ENCODE peak calls at places on chromosomes 11 and 22, in eight cellular contexts. S, X, V, N, Y, J, H and C are unnamed samples.

GRCh38 chr11:76810151-76810853 is 27.1 kb downstream of the TSKU start:
- DNase-seq in S (peak), X (no peak), V (peak), N (peak), Y (peak), J (peak), H (no peak), C (no peak)

GRCh38 chr11:117888140-117888561 is 11.7 kb upstream of the FXYD6 start:
- DNase-seq in S (peak), X (no peak), V (no peak), N (no peak), Y (no peak), J (no peak), H (no peak), C (no peak)

GRCh38 chr11:96109265-96110030 is 185.5 kb upstream of the MTMR2 start:
- DNase-seq in S (no peak), X (no peak), V (no peak), N (no peak), Y (no peak), J (no peak), H (no peak), C (no peak)

GRCh38 chr11:12762283-12762682 is 88.1 kb downstream of the TEAD1 start:
- DNase-seq in S (no peak), X (no peak), V (no peak), N (no peak), Y (no peak), J (peak), H (no peak), C (no peak)

GRCh38 chr11:67482275-67482735 is 521 bp upstream of the AIP start:
- DNase-seq in S (peak), X (no peak), V (no peak), N (no peak), Y (no peak), J (no peak), H (no peak), C (no peak)

GRCh38 chr22:47681766-47682165 is 919.3 kb downstream of the TBC1D22A start:
- DNase-seq in S (no peak), X (no peak), V (no peak), N (no peak), Y (no peak), J (no peak), H (no peak), C (no peak)

GRCh38 chr11:61918251-61919112 is 1.1 kb upstream of the RAB3IL1 start:
- DNase-seq in S (peak), X (no peak), V (no peak), N (no peak), Y (no peak), J (peak), H (no peak), C (no peak)

GRCh38 chr11:93532285-93532789 is 10.9 kb downstream of the SMCO4 start:
- DNase-seq in S (no peak), X (no peak), V (no peak), N (no peak), Y (no peak), J (peak), H (no peak), C (no peak)

GRCh38 chr22:35380537-35381423 is at the start of gene HMOX1:
- DNase-seq in S (peak), X (peak), V (no peak), N (peak), Y (peak), J (peak), H (peak), C (peak)

GRCh38 chr11:119066481-119066880 is 1.1 kb upstream of the VPS11 start:
- DNase-seq in S (no peak), X (no peak), V (no peak), N (no peak), Y (no peak), J (no peak), H (no peak), C (no peak)

GRCh38 chr11:124745835-124746620 is 6.0 kb downstream of the VSIG2 start:
- DNase-seq in S (no peak), X (no peak), V (no peak), N (no peak), Y (peak), J (no peak), H (no peak), C (no peak)

GRCh38 chr11:73866586-73866996 is 10.1 kb downstream of the COA4 start:
- DNase-seq in S (no peak), X (no peak), V (no peak), N (no peak), Y (no peak), J (peak), H (no peak), C (no peak)

GRCh38 chr11:63762662-63763505 is 5.7 kb downstream of the ZFTA start:
- DNase-seq in S (peak), X (peak), V (no peak), N (no peak), Y (no peak), J (peak), H (no peak), C (peak)

GRCh38 chr22:28955817-28956216 is 72.4 kb downstream of the ZNRF3 start:
- DNase-seq in S (no peak), X (no peak), V (peak), N (peak), Y (peak), J (no peak), H (no peak), C (no peak)

GRCh38 chr11:132943737-132944556 is 588.4 kb downstream of the OPCML start:
- DNase-seq in S (no peak), X (peak), V (no peak), N (no peak), Y (no peak), J (no peak), H (no peak), C (no peak)

GRCh38 chr11:83102806-83103205 is 31.1 kb upstream of the RAB30 start:
- DNase-seq in S (no peak), X (no peak), V (no peak), N (no peak), Y (no peak), J (no peak), H (no peak), C (no peak)